ENCODE peak calls at places on chromosomes 12 and 14, in nine cellular contexts. P, X, V, N, L, A, Z, G and W are unnamed samples.
A peak's percentile ranks its signal among the peaks of the same experiment; 100 is the strongest.

GRCh38 chr12:55738113-55739024 is 4.6 kb upstream of the GDF11 start:
- DNase-seq in A (peak; percentile 76), Z (peak; percentile 91), V (peak; percentile 89), L (peak; percentile 94), G (peak; percentile 89), P (peak; percentile 86), X (peak; percentile 84), N (peak; percentile 65), W (peak; percentile 90)

GRCh38 chr12:639988-640387 is 23.3 kb downstream of the NINJ2 start:
- DNase-seq in V (no peak), G (no peak), X (no peak), A (no peak), N (no peak), Z (no peak), L (no peak), P (no peak), W (no peak)

GRCh38 chr14:21965042-21965441 is 291.4 kb upstream of the OR4E1 start:
- DNase-seq in V (no peak), G (no peak), X (no peak), P (no peak), Z (no peak), N (peak; percentile 26), L (no peak), A (no peak), W (no peak)

GRCh38 chr12:14868916-14869315 is 16.7 kb downstream of the MGP start:
- DNase-seq in L (no peak), Z (no peak), N (no peak), G (peak; percentile 8), V (no peak), X (peak; percentile 32), P (peak; percentile 13), A (no peak), W (no peak)

GRCh38 chr12:45637706-45638105 is 91.8 kb upstream of the ARID2 start:
- DNase-seq in A (no peak), V (peak; percentile 80), Z (no peak), P (peak; percentile 87), N (no peak), G (peak; percentile 59), X (peak; percentile 91), L (no peak), W (no peak)

GRCh38 chr12:60059180-60059579 is 463.4 kb downstream of the SLC16A7 start:
- DNase-seq in L (peak; percentile 6), P (no peak), X (peak; percentile 7), Z (no peak), A (no peak), N (no peak), V (no peak), G (no peak), W (no peak)

GRCh38 chr12:79441534-79441933 is 249.2 kb downstream of the PAWR start:
- DNase-seq in V (no peak), L (no peak), P (no peak), N (no peak), G (no peak), A (no peak), Z (no peak), X (no peak), W (no peak)

GRCh38 chr14:50530358-50530757 is 2.0 kb downstream of the MAP4K5 start:
- DNase-seq in Z (no peak), V (peak; percentile 35), N (no peak), G (peak; percentile 52), P (peak; percentile 50), L (peak; percentile 24), A (no peak), X (peak; percentile 77), W (no peak)